ENCODE peak calls at places on chromosomes 5 and 9, in eight cellular contexts. One of them, this sample, is unnamed.

GRCh38 chr5:73591102-73591695 is 25.7 kb downstream of the UTP15 start:
- DNase-seq in AG09319: peak; percentile 74
- DNase-seq in IMR-90: peak; percentile 90
- DNase-seq in SK-N-SH: peak; percentile 54
- DNase-seq in endothelial cell: peak; percentile 74
- DNase-seq in Panc1: peak; percentile 83
- DNase-seq in GM06990: peak; percentile 15
- DNase-seq in transverse colon: peak; percentile 17
- DNase-seq in this sample: peak; percentile 97

GRCh38 chr5:71586052-71586940 is 844 bp upstream of the MCCC2 start:
- DNase-seq in AG09319: peak; percentile 25
- DNase-seq in IMR-90: peak; percentile 11
- DNase-seq in SK-N-SH: peak; percentile 73
- DNase-seq in endothelial cell: no peak
- DNase-seq in Panc1: peak; percentile 22
- DNase-seq in GM06990: no peak
- DNase-seq in transverse colon: no peak
- DNase-seq in this sample: peak; percentile 41

GRCh38 chr9:93646640-93647178 is 70.3 kb downstream of the PHF2 start:
- DNase-seq in AG09319: no peak
- DNase-seq in IMR-90: no peak
- DNase-seq in SK-N-SH: no peak
- DNase-seq in endothelial cell: peak; percentile 1
- DNase-seq in Panc1: no peak
- DNase-seq in GM06990: no peak
- DNase-seq in transverse colon: peak; percentile 2
- DNase-seq in this sample: no peak

GRCh38 chr5:6525910-6526309 is 77.3 kb downstream of the UBE2QL1 start:
- DNase-seq in AG09319: no peak
- DNase-seq in IMR-90: peak; percentile 1
- DNase-seq in SK-N-SH: peak; percentile 77
- DNase-seq in endothelial cell: peak; percentile 62
- DNase-seq in Panc1: peak; percentile 13
- DNase-seq in GM06990: no peak
- DNase-seq in transverse colon: no peak
- DNase-seq in this sample: peak; percentile 1

GRCh38 chr5:132466453-132467291 is 23.9 kb downstream of the IRF1 start:
- DNase-seq in AG09319: no peak
- DNase-seq in IMR-90: peak; percentile 17
- DNase-seq in SK-N-SH: no peak
- DNase-seq in endothelial cell: peak; percentile 44
- DNase-seq in Panc1: no peak
- DNase-seq in GM06990: peak; percentile 87
- DNase-seq in transverse colon: peak; percentile 74
- DNase-seq in this sample: peak; percentile 64

GRCh38 chr5:68187268-68188055 is 28.1 kb upstream of the PIK3R1 start:
- DNase-seq in AG09319: no peak
- DNase-seq in IMR-90: peak; percentile 22
- DNase-seq in SK-N-SH: peak; percentile 25
- DNase-seq in endothelial cell: peak; percentile 46
- DNase-seq in Panc1: no peak
- DNase-seq in GM06990: no peak
- DNase-seq in transverse colon: no peak
- DNase-seq in this sample: peak; percentile 10

GRCh38 chr5:81842795-81843377 is 92.0 kb upstream of the SSBP2 start:
- DNase-seq in AG09319: no peak
- DNase-seq in IMR-90: no peak
- DNase-seq in SK-N-SH: no peak
- DNase-seq in endothelial cell: no peak
- DNase-seq in Panc1: no peak
- DNase-seq in GM06990: no peak
- DNase-seq in transverse colon: no peak
- DNase-seq in this sample: no peak

GRCh38 chr9:21252727-21253547 is 13.1 kb upstream of the IFNA14 start:
- DNase-seq in AG09319: peak; percentile 2
- DNase-seq in IMR-90: peak; percentile 14
- DNase-seq in SK-N-SH: peak; percentile 9
- DNase-seq in endothelial cell: peak; percentile 50
- DNase-seq in Panc1: peak; percentile 10
- DNase-seq in GM06990: no peak
- DNase-seq in transverse colon: no peak
- DNase-seq in this sample: peak; percentile 51

GRCh38 chr9:131270171-131271015 is 5.9 kb downstream of the FAM78A start:
- DNase-seq in AG09319: no peak
- DNase-seq in IMR-90: no peak
- DNase-seq in SK-N-SH: no peak
- DNase-seq in endothelial cell: peak; percentile 60
- DNase-seq in Panc1: no peak
- DNase-seq in GM06990: peak; percentile 74
- DNase-seq in transverse colon: peak; percentile 67
- DNase-seq in this sample: peak; percentile 30

GRCh38 chr9:127875306-127875966 is 2.0 kb downstream of the AK1 start:
- DNase-seq in AG09319: no peak
- DNase-seq in IMR-90: peak; percentile 60
- DNase-seq in SK-N-SH: no peak
- DNase-seq in endothelial cell: no peak
- DNase-seq in Panc1: no peak
- DNase-seq in GM06990: no peak
- DNase-seq in transverse colon: no peak
- DNase-seq in this sample: peak; percentile 59

GRCh38 chr9:77582572-77583365 is 65.4 kb downstream of the GNA14 start:
- DNase-seq in AG09319: no peak
- DNase-seq in IMR-90: no peak
- DNase-seq in SK-N-SH: no peak
- DNase-seq in endothelial cell: no peak
- DNase-seq in Panc1: no peak
- DNase-seq in GM06990: no peak
- DNase-seq in transverse colon: no peak
- DNase-seq in this sample: peak; percentile 49

GRCh38 chr5:111229126-111229525 is 4.9 kb downstream of the CAMK4 start:
- DNase-seq in AG09319: no peak
- DNase-seq in IMR-90: no peak
- DNase-seq in SK-N-SH: no peak
- DNase-seq in endothelial cell: no peak
- DNase-seq in Panc1: no peak
- DNase-seq in GM06990: no peak
- DNase-seq in transverse colon: no peak
- DNase-seq in this sample: no peak

GRCh38 chr9:113581865-113582697 is 118.6 kb downstream of the RGS3 start:
- DNase-seq in AG09319: no peak
- DNase-seq in IMR-90: peak; percentile 84
- DNase-seq in SK-N-SH: peak; percentile 62
- DNase-seq in endothelial cell: no peak
- DNase-seq in Panc1: no peak
- DNase-seq in GM06990: peak; percentile 90
- DNase-seq in transverse colon: peak; percentile 87
- DNase-seq in this sample: no peak

GRCh38 chr9:94875300-94876063 is 149.0 kb downstream of the AOPEP start:
- DNase-seq in AG09319: no peak
- DNase-seq in IMR-90: no peak
- DNase-seq in SK-N-SH: no peak
- DNase-seq in endothelial cell: no peak
- DNase-seq in Panc1: no peak
- DNase-seq in GM06990: peak; percentile 46
- DNase-seq in transverse colon: no peak
- DNase-seq in this sample: no peak

GRCh38 chr5:161676109-161676508 is 9.4 kb upstream of the GABRA6 start:
- DNase-seq in AG09319: no peak
- DNase-seq in IMR-90: no peak
- DNase-seq in SK-N-SH: peak; percentile 2
- DNase-seq in endothelial cell: no peak
- DNase-seq in Panc1: peak; percentile 8
- DNase-seq in GM06990: no peak
- DNase-seq in transverse colon: no peak
- DNase-seq in this sample: no peak

GRCh38 chr5:55626805-55627204 is 85.3 kb downstream of the SLC38A9 start:
- DNase-seq in AG09319: no peak
- DNase-seq in IMR-90: peak; percentile 30
- DNase-seq in SK-N-SH: peak; percentile 44
- DNase-seq in endothelial cell: no peak
- DNase-seq in Panc1: no peak
- DNase-seq in GM06990: no peak
- DNase-seq in transverse colon: no peak
- DNase-seq in this sample: no peak

GRCh38 chr5:110270-110888 is 18.4 kb downstream of the PLEKHG4B start:
- DNase-seq in AG09319: no peak
- DNase-seq in IMR-90: no peak
- DNase-seq in SK-N-SH: no peak
- DNase-seq in endothelial cell: no peak
- DNase-seq in Panc1: no peak
- DNase-seq in GM06990: no peak
- DNase-seq in transverse colon: no peak
- DNase-seq in this sample: no peak

GRCh38 chr9:108316633-108317032 is 539.2 kb downstream of the ACTL7B start:
- DNase-seq in AG09319: no peak
- DNase-seq in IMR-90: no peak
- DNase-seq in SK-N-SH: no peak
- DNase-seq in endothelial cell: no peak
- DNase-seq in Panc1: no peak
- DNase-seq in GM06990: no peak
- DNase-seq in transverse colon: no peak
- DNase-seq in this sample: no peak

GRCh38 chr9:108310202-108310601 is 545.6 kb downstream of the ACTL7B start:
- DNase-seq in AG09319: no peak
- DNase-seq in IMR-90: no peak
- DNase-seq in SK-N-SH: no peak
- DNase-seq in endothelial cell: no peak
- DNase-seq in Panc1: no peak
- DNase-seq in GM06990: no peak
- DNase-seq in transverse colon: no peak
- DNase-seq in this sample: no peak

DNA sequence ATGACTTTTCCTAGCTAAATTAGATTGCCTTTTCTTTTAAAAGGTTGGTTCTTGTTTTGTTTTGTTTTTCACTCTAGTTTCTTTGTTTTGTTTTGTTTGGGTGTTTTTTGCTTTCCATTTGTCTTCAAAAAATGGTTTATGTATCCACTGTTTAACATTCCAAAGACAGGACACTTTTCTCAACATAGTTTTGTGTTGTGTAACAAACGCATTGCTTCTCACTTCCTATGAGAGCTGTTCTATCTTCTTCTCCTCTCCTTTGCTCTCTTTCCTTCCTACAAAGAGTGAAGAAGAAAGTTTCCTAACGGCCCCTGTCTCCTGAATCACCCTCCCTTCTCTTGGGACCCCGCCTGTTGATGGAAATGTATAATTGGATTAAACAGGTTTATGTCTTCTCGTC is 539.7 kb downstream of the ACTL7B start:
- DNase-seq in AG09319: no peak
- DNase-seq in IMR-90: no peak
- DNase-seq in SK-N-SH: no peak
- DNase-seq in endothelial cell: no peak
- DNase-seq in Panc1: no peak
- DNase-seq in GM06990: no peak
- DNase-seq in transverse colon: no peak
- DNase-seq in this sample: no peak
- TF ChIP-seq CTCF in AG09319: no peak
- TF ChIP-seq CTCF in IMR-90: no peak
- TF ChIP-seq CTCF in SK-N-SH: no peak
- TF ChIP-seq CTCF in endothelial cell: no peak
- TF ChIP-seq CTCF in Panc1: no peak
- TF ChIP-seq CTCF in GM06990: no peak
- TF ChIP-seq CTCF in transverse colon: no peak
- TF ChIP-seq CTCF in this sample: no peak

DNA sequence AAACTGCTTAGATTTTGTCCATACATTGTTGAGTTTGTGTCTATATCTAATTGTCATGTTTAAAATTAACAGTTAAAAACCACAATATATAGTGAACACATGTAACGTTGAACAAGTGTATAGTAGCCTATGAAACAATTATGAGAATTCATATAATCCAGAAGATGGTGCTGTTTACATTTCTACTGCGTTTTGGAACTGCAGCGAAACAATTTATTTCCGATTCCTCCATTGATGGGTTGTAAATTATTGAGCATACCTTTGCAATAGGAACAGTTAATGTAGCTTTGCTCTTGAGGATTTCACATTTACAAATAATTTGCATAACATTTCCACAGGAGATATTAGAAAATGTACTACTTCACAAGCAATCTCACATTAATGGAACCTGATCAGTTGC is 411.8 kb downstream of the CDH10 start:
- DNase-seq in AG09319: no peak
- DNase-seq in IMR-90: no peak
- DNase-seq in SK-N-SH: no peak
- DNase-seq in endothelial cell: no peak
- DNase-seq in Panc1: no peak
- DNase-seq in GM06990: no peak
- DNase-seq in transverse colon: no peak
- DNase-seq in this sample: no peak
- TF ChIP-seq CTCF in AG09319: no peak
- TF ChIP-seq CTCF in IMR-90: no peak
- TF ChIP-seq CTCF in SK-N-SH: peak; percentile 57
- TF ChIP-seq CTCF in endothelial cell: no peak
- TF ChIP-seq CTCF in Panc1: no peak
- TF ChIP-seq CTCF in GM06990: no peak
- TF ChIP-seq CTCF in transverse colon: no peak
- TF ChIP-seq CTCF in this sample: no peak

GRCh38 chr5:127844631-127845030 is 141.4 kb downstream of the CCDC192 start:
- DNase-seq in AG09319: no peak
- DNase-seq in IMR-90: no peak
- DNase-seq in SK-N-SH: no peak
- DNase-seq in endothelial cell: no peak
- DNase-seq in Panc1: no peak
- DNase-seq in GM06990: no peak
- DNase-seq in transverse colon: peak; percentile 30
- DNase-seq in this sample: no peak
- TF ChIP-seq CTCF in AG09319: no peak
- TF ChIP-seq CTCF in IMR-90: no peak
- TF ChIP-seq CTCF in SK-N-SH: no peak
- TF ChIP-seq CTCF in endothelial cell: no peak
- TF ChIP-seq CTCF in Panc1: no peak
- TF ChIP-seq CTCF in GM06990: no peak
- TF ChIP-seq CTCF in transverse colon: no peak
- TF ChIP-seq CTCF in this sample: no peak

DNA sequence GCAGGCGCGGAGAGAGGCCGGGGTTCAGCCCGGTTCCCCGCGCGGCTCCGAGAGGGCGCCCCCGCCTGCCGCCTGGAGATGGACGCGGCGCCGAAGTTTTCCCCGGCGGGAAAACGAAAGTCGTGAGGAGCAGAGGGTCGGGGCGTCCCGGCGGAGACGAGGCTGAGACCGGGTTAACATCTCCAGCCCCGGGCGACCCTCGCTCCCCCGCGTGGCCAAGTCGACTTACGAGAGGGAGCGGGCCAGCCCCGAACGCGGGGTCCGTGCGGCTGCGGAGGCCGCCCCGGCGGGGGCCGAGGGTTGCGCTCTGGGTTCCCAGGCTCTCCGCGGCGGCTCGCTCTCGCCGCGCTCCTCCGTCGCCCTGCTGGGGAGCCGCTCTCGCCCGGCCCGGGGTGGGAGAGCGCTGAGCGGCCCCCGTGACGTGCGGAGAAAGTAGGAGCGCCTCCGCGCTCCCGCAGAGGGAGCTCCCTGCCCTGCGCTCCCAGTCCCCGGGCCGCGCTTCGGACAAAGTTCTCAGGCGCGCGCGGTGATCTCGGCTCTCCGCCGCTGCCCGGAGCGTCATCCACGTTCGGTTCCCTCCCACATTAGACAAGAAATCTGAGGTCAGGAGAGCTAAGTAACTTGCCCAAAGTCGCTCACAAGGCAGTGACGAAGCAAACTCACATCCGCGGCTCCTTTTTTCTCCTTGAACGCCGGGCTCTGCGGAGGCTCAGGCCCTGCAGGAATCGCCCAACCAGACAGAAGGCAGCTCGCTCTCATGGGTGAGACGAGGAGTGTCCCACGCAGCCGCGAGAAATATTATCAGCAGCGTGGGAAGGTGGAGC is 1.1 kb upstream of the GCNT4 start:
- DNase-seq in AG09319: no peak
- DNase-seq in IMR-90: peak; percentile 73
- DNase-seq in SK-N-SH: peak; percentile 78
- DNase-seq in endothelial cell: peak; percentile 61
- DNase-seq in Panc1: no peak
- DNase-seq in GM06990: peak; percentile 41
- DNase-seq in transverse colon: peak; percentile 63
- DNase-seq in this sample: peak; percentile 85
- TF ChIP-seq CTCF in AG09319: peak; percentile 14
- TF ChIP-seq CTCF in IMR-90: peak; percentile 19
- TF ChIP-seq CTCF in SK-N-SH: peak; percentile 15
- TF ChIP-seq CTCF in endothelial cell: peak; percentile 17
- TF ChIP-seq CTCF in Panc1: peak; percentile 75
- TF ChIP-seq CTCF in GM06990: no peak
- TF ChIP-seq CTCF in transverse colon: no peak
- TF ChIP-seq CTCF in this sample: peak; percentile 2

This sample was measured in cardiac fibroblast.